ENCODE peak calls at places on chromosomes 11 and 22, in six cellular contexts. H, B, E, C, F and A are unnamed samples.

GRCh38 chr11:393219-394033 is 583 bp upstream of the PKP3 start:
- DNase-seq in H (peak; percentile 86), B (no peak), E (peak; percentile 66), C (peak; percentile 75), F (peak; percentile 91), A (peak; percentile 90)

GRCh38 chr11:121833970-121834369 is 282.0 kb downstream of the BLID start:
- DNase-seq in H (no peak), B (no peak), E (no peak), C (peak; percentile 27), F (no peak), A (no peak)

GRCh38 chr11:123797065-123797940 is 8.8 kb downstream of the OR6M1 start:
- DNase-seq in H (no peak), B (no peak), E (no peak), C (no peak), F (no peak), A (peak; percentile 52)

GRCh38 chr11:134503104-134503503 is 91.1 kb upstream of the B3GAT1 start:
- DNase-seq in H (no peak), B (no peak), E (no peak), C (no peak), F (no peak), A (no peak)

GRCh38 chr11:65821107-65821506 is 12.7 kb upstream of the SNX32 start:
- DNase-seq in H (no peak), B (no peak), E (no peak), C (no peak), F (no peak), A (peak; percentile 65)

GRCh38 chr11:77470971-77471370 is 2.9 kb downstream of the PAK1 start:
- DNase-seq in H (no peak), B (no peak), E (no peak), C (no peak), F (no peak), A (no peak)

GRCh38 chr11:115676206-115676605 is 172.0 kb upstream of the CADM1 start:
- DNase-seq in H (no peak), B (no peak), E (no peak), C (no peak), F (no peak), A (no peak)

GRCh38 chr11:27876209-27876775 is 176.0 kb upstream of the BDNF start:
- DNase-seq in H (no peak), B (no peak), E (no peak), C (no peak), F (no peak), A (no peak)

GRCh38 chr11:130216221-130216550 is 56.6 kb downstream of the ST14 start:
- DNase-seq in H (no peak), B (no peak), E (no peak), C (no peak), F (no peak), A (no peak)

GRCh38 chr11:57598831-57599155 is 1.3 kb downstream of the SERPING1 start:
- DNase-seq in H (peak; percentile 21), B (no peak), E (peak; percentile 51), C (no peak), F (peak; percentile 66), A (peak; percentile 19)

GRCh38 chr11:112227002-112227401 is 774 bp downstream of the PTS start:
- DNase-seq in H (peak; percentile 58), B (no peak), E (peak; percentile 47), C (no peak), F (peak; percentile 69), A (peak; percentile 28)

GRCh38 chr11:77401486-77402217 is 72.2 kb downstream of the PAK1 start:
- DNase-seq in H (no peak), B (no peak), E (no peak), C (peak; percentile 50), F (no peak), A (no peak)

GRCh38 chr11:111441443-111441842 is 62.4 kb upstream of the POU2AF1 start:
- DNase-seq in H (peak; percentile 100), B (no peak), E (peak; percentile 58), C (no peak), F (peak; percentile 70), A (peak; percentile 54)

GRCh38 chr22:38228873-38229740 is 27.3 kb downstream of the MAFF start:
- DNase-seq in H (no peak), B (no peak), E (peak; percentile 54), C (peak; percentile 88), F (peak; percentile 91), A (no peak)

GRCh38 chr11:10519630-10520029 is 21.4 kb downstream of the RNF141 start:
- DNase-seq in H (no peak), B (no peak), E (no peak), C (no peak), F (no peak), A (no peak)

GRCh38 chr11:34928960-34929680 is 12.7 kb downstream of the PDHX start:
- DNase-seq in H (no peak), B (no peak), E (no peak), C (no peak), F (no peak), A (no peak)

GRCh38 chr22:19291580-19292261 is at the start of gene CLTCL1:
- DNase-seq in H (peak; percentile 72), B (peak; percentile 80), E (peak; percentile 73), C (no peak), F (peak; percentile 88), A (peak; percentile 94)

GRCh38 chr11:29782447-29782846 is 234.4 kb downstream of the KCNA4 start:
- DNase-seq in H (no peak), B (no peak), E (no peak), C (no peak), F (peak; percentile 9), A (no peak)

GRCh38 chr11:108805030-108805429 is 140.2 kb downstream of the DDX10 start:
- DNase-seq in H (no peak), B (no peak), E (peak; percentile 10), C (no peak), F (no peak), A (no peak)

GRCh38 chr22:43819691-43820670 is 7.9 kb upstream of the EFCAB6 start:
- DNase-seq in H (no peak), B (no peak), E (no peak), C (no peak), F (no peak), A (no peak)

GRCh38 chr11:69923641-69924307 is 104.6 kb upstream of the FGF3 start:
- DNase-seq in H (no peak), B (no peak), E (no peak), C (no peak), F (no peak), A (no peak)

GRCh38 chr11:77175869-77176539 is 48.0 kb downstream of the MYO7A start:
- DNase-seq in H (peak; percentile 5), B (no peak), E (no peak), C (no peak), F (no peak), A (no peak)

GRCh38 chr22:23471698-23472097 is 108.4 kb downstream of the IGLL1 start:
- DNase-seq in H (no peak), B (no peak), E (no peak), C (no peak), F (no peak), A (no peak)

GRCh38 chr11:82832983-82833382 is 67.2 kb downstream of the PRCP start:
- DNase-seq in H (no peak), B (no peak), E (no peak), C (no peak), F (no peak), A (no peak)

GRCh38 chr11:26072612-26073011 is 259.3 kb upstream of the ANO3 start:
- DNase-seq in H (no peak), B (no peak), E (no peak), C (no peak), F (no peak), A (no peak)

DNA sequence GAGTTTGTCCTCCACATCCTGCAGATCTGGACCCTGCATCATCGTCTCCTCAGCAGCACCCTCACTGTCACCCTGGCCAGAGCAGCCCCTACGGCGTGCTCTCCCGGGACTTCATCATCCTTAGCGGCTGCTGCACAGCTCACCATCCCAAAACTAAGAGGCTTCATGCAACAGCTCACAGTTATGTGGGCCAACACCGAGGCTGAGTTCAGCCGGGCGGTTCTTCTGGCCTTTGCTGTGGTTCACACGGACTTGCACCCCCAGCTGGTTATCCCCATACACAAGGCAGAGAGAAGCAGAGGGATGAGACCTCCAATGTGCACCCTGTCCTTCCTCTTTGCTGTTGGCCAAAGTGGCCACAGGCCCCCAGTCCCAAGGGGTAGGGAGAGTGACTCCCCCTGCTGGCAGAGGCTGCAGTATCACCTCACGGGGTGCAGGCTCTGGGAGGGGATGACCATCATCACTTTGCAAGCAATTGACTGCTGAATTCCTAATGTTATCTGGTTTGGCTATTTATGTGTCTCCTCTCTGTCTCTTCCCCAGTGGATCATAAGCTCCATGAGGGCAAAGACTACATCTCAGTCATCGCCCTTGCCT is 276.8 kb downstream of the BRD1 start:
- DNase-seq in H (no peak), B (no peak), E (no peak), C (no peak), F (no peak), A (no peak)
- H3K9me3 ChIP-seq in H (peaks cover 3% of the 10 kb centered on the region), B (no peaks in the 10 kb centered on the region), E (no peaks in the 10 kb centered on the region), C (no peaks in the 10 kb centered on the region), F (no peaks in the 10 kb centered on the region), A (no peaks in the 10 kb centered on the region)

DNA sequence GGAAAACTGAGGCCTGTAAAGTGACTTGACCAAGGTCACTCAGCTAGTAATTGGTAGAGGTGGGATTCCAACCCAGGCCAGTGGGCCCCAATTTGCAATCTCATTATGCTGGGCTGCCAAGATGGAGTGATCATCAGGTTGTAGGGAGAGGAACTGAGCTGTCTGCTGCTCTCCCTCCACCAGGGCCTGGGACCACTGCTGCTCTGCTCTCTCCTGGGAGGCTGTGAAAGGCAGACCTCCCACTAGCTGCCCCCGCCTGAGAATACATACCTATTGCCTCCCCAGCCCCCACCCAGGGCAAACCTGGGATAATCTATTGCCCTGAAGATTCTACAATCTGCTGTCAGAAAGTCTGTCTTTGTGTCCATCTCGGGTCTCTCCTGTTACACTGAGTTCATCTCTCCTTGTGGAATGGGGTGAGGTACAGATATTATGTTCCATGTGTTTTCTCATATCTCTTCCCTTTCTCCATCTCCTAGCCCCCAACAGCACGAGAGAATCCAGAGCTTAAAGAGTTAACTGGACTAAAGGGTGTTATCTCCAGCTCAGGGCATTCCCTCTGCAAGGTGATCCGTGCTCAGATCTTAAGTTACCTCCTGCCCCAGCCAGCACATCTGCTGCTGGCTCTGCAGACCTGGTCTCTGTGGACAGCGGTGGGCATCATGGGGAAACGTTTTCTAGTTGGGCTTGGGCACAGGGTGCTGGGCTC is 5.6 kb downstream of the NECTIN1 start:
- DNase-seq in H (no peak), B (no peak), E (no peak), C (no peak), F (no peak), A (no peak)
- H3K4me2 ChIP-seq in H (no peak overlapping the region), B (no peak overlapping the region), E (no peak overlapping the region), C (no peak overlapping the region), F (no peak overlapping the region), A (no peak overlapping the region)

GRCh38 chr22:46587067-46587471 is 33.1 kb upstream of the GRAMD4 start:
- DNase-seq in H (no peak), B (no peak), E (no peak), C (no peak), F (no peak), A (no peak)
- H3K4me1 ChIP-seq in H (peaks cover 61% of the 10 kb centered on the region), B (peaks cover 21% of the 10 kb centered on the region), E (peaks cover 3% of the 10 kb centered on the region), C (no peaks in the 10 kb centered on the region), F (peaks cover 3% of the 10 kb centered on the region), A (peaks cover 12% of the 10 kb centered on the region)

GRCh38 chr11:68868221-68868620 is 26.5 kb upstream of the CPT1A start:
- DNase-seq in H (no peak), B (no peak), E (no peak), C (no peak), F (no peak), A (no peak)
- H3K9me3 ChIP-seq in H (peaks cover 11% of the 10 kb centered on the region), B (peaks cover 5% of the 10 kb centered on the region), E (no peaks in the 10 kb centered on the region), C (peaks cover 11% of the 10 kb centered on the region), F (no peaks in the 10 kb centered on the region), A (no peaks in the 10 kb centered on the region)